ENCODE peak calls at places on chromosome 20, in six cellular contexts. H is bronchial epithelial cell; A is germinal center; W is mesenchymal stem cell; Q is stimulated activated CD8-positive, alpha-beta memory T cell treated with anti-CD3 and anti-CD28 coated beads, Interleukin-12 subunit alpha, Interleukin-12 subunit beta, amount 100 ng/mL, for 1 hour; G is EH. N is an unnamed sample.

GRCh38 chr20:50285376-50286173 is 94.9 kb downstream of the CEBPB start:
- DNase-seq in H (no peak), A (peak), W (peak), Q (no peak), G (peak), N (peak)

GRCh38 chr20:61436674-61437279 is 184.7 kb downstream of the CDH4 start:
- DNase-seq in H (peak), A (no peak), W (peak), Q (no peak), G (peak), N (peak)

GRCh38 chr20:10972219-10972860 is 298.5 kb upstream of the JAG1 start:
- DNase-seq in H (no peak), A (no peak), W (no peak), Q (no peak), G (no peak), N (no peak)

GRCh38 chr20:59807909-59808728 is 125.3 kb downstream of the SYCP2 start:
- DNase-seq in H (no peak), A (no peak), W (no peak), Q (no peak), G (no peak), N (no peak)

GRCh38 chr20:43716757-43717615 is 9.8 kb downstream of the GTSF1L start:
- DNase-seq in H (no peak), A (no peak), W (no peak), Q (no peak), G (no peak), N (no peak)

GRCh38 chr20:50395258-50395729 is 114.9 kb upstream of the PTPN1 start:
- DNase-seq in H (no peak), A (no peak), W (peak), Q (no peak), G (peak), N (no peak)

GRCh38 chr20:36371391-36371790 is 65.3 kb downstream of the DLGAP4 start:
- DNase-seq in H (no peak), A (no peak), W (no peak), Q (no peak), G (no peak), N (no peak)

GRCh38 chr20:35342154-35342769 is 50.0 kb upstream of the FAM83C start:
- DNase-seq in H (no peak), A (no peak), W (no peak), Q (no peak), G (no peak), N (no peak)

GRCh38 chr20:33679758-33680485 is 5.7 kb upstream of the NECAB3 start:
- DNase-seq in H (no peak), A (peak), W (no peak), Q (no peak), G (no peak), N (no peak)

GRCh38 chr20:389220-389619 is 8.7 kb downstream of the TRIB3 start:
- DNase-seq in H (no peak), A (no peak), W (no peak), Q (no peak), G (no peak), N (no peak)

GRCh38 chr20:54146672-54147071 is 27.1 kb downstream of the CYP24A1 start:
- DNase-seq in H (peak), A (no peak), W (no peak), Q (no peak), G (no peak), N (no peak)

GRCh38 chr20:1876975-1877603 is 18.1 kb upstream of the SIRPA start:
- DNase-seq in H (no peak), A (peak), W (no peak), Q (no peak), G (no peak), N (no peak)

GRCh38 chr20:34403063-34403827 is 40.2 kb downstream of the ITCH start:
- DNase-seq in H (no peak), A (no peak), W (no peak), Q (no peak), G (no peak), N (no peak)

GRCh38 chr20:8176276-8176675 is 44.2 kb downstream of the PLCB1 start:
- DNase-seq in H (no peak), A (no peak), W (no peak), Q (no peak), G (no peak), N (no peak)

GRCh38 chr20:19915111-19915798 is 101.9 kb upstream of the NAA20 start:
- DNase-seq in H (no peak), A (no peak), W (no peak), Q (no peak), G (no peak), N (no peak)

GRCh38 chr20:63536997-63537524 is at the start of gene PTK6:
- DNase-seq in H (peak), A (peak), W (no peak), Q (no peak), G (no peak), N (no peak)

GRCh38 chr20:1894471-1894950 is 696 bp upstream of the SIRPA start:
- DNase-seq in H (no peak), A (peak), W (peak), Q (no peak), G (peak), N (peak)